ENCODE peak calls at places on chromosomes 6 and 20, in seven cellular contexts. P is A549, W is MM.1S, N is SK-N-SH, K is mammary epithelial cell, O is endothelial cell of umbilical vein, C is hepatocyte. Q is an unnamed sample.

GRCh38 chr6:161922631-161923119 is 648.8 kb upstream of the AGPAT4 start:
- DNase-seq in P (peak), W (peak), N (peak), K (peak), O (peak), C (peak), Q (peak)

GRCh38 chr20:23419995-23420901 is 1.0 kb downstream of the NAPB start:
- DNase-seq in P (peak), W (peak), N (peak), K (peak), O (peak), C (peak), Q (peak)

GRCh38 chr20:56924976-56925695 is 296.0 kb downstream of the TFAP2C start:
- DNase-seq in P (no peak), W (no peak), N (peak), K (no peak), O (no peak), C (peak), Q (peak)

GRCh38 chr6:125104425-125104824 is 49.1 kb upstream of the TPD52L1 start:
- DNase-seq in P (no peak), W (no peak), N (no peak), K (peak), O (peak), C (no peak), Q (peak)

GRCh38 chr6:12403201-12403826 is 113.2 kb downstream of the EDN1 start:
- DNase-seq in P (peak), W (no peak), N (no peak), K (peak), O (peak), C (no peak), Q (no peak)

GRCh38 chr20:19433371-19434316 is 221.2 kb downstream of the SLC24A3 start:
- DNase-seq in P (no peak), W (no peak), N (no peak), K (no peak), O (no peak), C (no peak), Q (no peak)

GRCh38 chr6:121055572-121056163 is 278.6 kb downstream of the TBC1D32 start:
- DNase-seq in P (peak), W (peak), N (peak), K (peak), O (peak), C (peak), Q (peak)

GRCh38 chr20:48478370-48478769 is 349.4 kb downstream of the PREX1 start:
- DNase-seq in P (no peak), W (no peak), N (no peak), K (no peak), O (no peak), C (no peak), Q (no peak)

GRCh38 chr6:79762370-79762769 is 131.2 kb downstream of the SH3BGRL2 start:
- DNase-seq in P (peak), W (no peak), N (no peak), K (no peak), O (peak), C (no peak), Q (peak)

GRCh38 chr6:110310861-110311446 is 47.2 kb downstream of the METTL24 start:
- DNase-seq in P (no peak), W (peak), N (no peak), K (no peak), O (no peak), C (no peak), Q (no peak)

GRCh38 chr6:135537782-135538301 is 40.3 kb upstream of the AHI1 start:
- DNase-seq in P (peak), W (peak), N (no peak), K (peak), O (peak), C (no peak), Q (no peak)

GRCh38 chr20:63220696-63221399 is 4.9 kb upstream of the YTHDF1 start:
- DNase-seq in P (no peak), W (no peak), N (no peak), K (no peak), O (no peak), C (no peak), Q (no peak)

GRCh38 chr6:25629202-25629584 is 22.8 kb upstream of the SCGN start:
- DNase-seq in P (no peak), W (no peak), N (no peak), K (no peak), O (no peak), C (no peak), Q (no peak)

GRCh38 chr6:132797975-132798819 is at the start of gene SLC18B1:
- DNase-seq in P (no peak), W (peak), N (peak), K (peak), O (peak), C (peak), Q (peak)
- H3K4me2 ChIP-seq in P (no peak), W (no peak), N (peak), K (peak), O (peak), C (no peak), Q (peak)

DNA sequence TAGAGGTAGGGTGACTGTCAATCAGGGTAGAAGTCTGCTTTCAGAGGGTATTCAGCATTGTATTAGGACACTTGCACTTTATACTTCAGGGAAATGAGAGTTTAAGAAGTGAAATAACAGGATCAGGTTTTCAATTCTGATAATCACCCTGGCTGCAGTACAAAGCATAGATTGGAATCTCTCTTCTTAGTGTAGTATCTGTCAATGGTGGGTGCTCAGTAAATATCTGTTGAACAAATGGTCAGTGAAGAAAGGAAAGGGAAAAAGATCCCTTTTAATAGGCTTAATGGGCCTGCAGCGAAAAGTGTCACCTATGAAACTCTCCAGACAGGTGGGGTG is 18.7 kb downstream of the TUBB2B start:
- DNase-seq in P (no peak), W (no peak), N (no peak), K (no peak), O (no peak), C (no peak), Q (no peak)
- H3K27ac ChIP-seq in P (peak), W (no peak), N (peak), K (peak), O (no peak), C (peak), Q (no peak)

GRCh38 chr6:167663784-167664432 is 162.8 kb upstream of the AFDN start:
- DNase-seq in P (no peak), W (no peak), N (no peak), K (no peak), O (no peak), C (no peak), Q (no peak)

GRCh38 chr6:167666571-167667203 is 160.0 kb upstream of the AFDN start:
- DNase-seq in P (no peak), W (no peak), N (no peak), K (no peak), O (no peak), C (no peak), Q (no peak)

GRCh38 chr6:167662881-167663205 is 163.9 kb upstream of the AFDN start:
- DNase-seq in P (no peak), W (no peak), N (no peak), K (no peak), O (no peak), C (no peak), Q (no peak)

GRCh38 chr6:167665698-167666380 is 160.9 kb upstream of the AFDN start:
- DNase-seq in P (no peak), W (no peak), N (no peak), K (no peak), O (no peak), C (no peak), Q (no peak)

GRCh38 chr6:167664678-167665445 is 161.8 kb upstream of the AFDN start:
- DNase-seq in P (no peak), W (no peak), N (no peak), K (no peak), O (no peak), C (no peak), Q (no peak)
- H3K4me2 ChIP-seq in P (no peak), W (no peak), N (no peak), K (no peak), O (no peak), C (no peak), Q (no peak)

GRCh38 chr6:56767435-56767834 is 124.7 kb upstream of the DST start:
- DNase-seq in P (no peak), W (no peak), N (no peak), K (no peak), O (no peak), C (no peak), Q (no peak)

GRCh38 chr6:56770011-56770520 is 127.4 kb upstream of the DST start:
- DNase-seq in P (no peak), W (no peak), N (peak), K (no peak), O (no peak), C (no peak), Q (no peak)

GRCh38 chr6:56766139-56766805 is 123.6 kb upstream of the DST start:
- DNase-seq in P (no peak), W (no peak), N (no peak), K (no peak), O (no peak), C (no peak), Q (no peak)

GRCh38 chr6:56766806-56767178 is 124.1 kb upstream of the DST start:
- DNase-seq in P (no peak), W (peak), N (no peak), K (peak), O (peak), C (no peak), Q (no peak)

DNA sequence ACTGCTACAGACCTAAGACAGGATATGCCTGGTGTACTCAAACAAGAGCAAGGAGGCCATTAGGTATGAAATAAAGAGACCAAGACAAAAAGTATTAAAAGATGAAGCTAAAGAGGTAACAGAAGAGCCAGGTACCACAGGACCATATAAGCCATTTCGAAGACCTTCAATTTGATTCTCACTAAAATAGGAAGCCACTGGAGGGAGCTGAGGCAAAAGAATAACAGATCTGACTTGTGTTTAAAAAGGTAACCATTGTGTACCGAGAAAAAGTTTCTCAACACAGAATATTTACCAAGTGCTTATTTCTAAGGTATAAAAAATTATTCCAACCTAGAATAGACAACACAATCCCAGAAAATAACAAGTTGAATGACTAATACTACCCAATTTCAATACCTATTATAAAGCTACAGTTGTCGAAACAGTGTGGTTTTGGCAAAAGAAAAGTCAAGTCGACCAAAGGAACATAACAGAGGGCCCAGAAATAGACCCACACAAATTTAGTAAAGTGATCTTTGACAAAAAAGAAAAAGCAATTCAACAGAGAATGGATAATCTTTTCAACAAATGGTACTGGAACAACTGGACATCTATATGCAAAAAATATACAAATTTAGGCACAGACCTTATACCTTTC is 125.3 kb upstream of the DST start:
- DNase-seq in P (peak), W (peak), N (no peak), K (no peak), O (no peak), C (no peak), Q (no peak)
- H3K27ac ChIP-seq in P (no peak), W (peak), N (no peak), K (no peak), O (no peak), C (no peak), Q (no peak)

DNA sequence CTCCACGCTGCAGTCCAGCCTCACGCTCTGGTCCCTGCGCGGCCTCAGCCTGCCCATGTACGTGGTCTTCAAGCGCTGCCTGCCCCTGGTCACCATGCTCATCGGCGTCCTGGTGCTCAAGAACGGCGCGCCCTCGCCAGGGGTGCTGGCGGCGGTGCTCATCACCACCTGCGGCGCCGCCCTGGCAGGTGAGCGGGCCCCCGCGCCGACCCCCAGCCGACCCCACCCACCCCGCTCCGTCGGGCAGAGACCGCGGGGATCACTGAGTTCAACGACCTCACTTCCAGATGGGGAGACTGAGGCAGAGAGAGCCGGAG is 537 bp downstream of the SLC35D3 start:
- DNase-seq in P (no peak), W (no peak), N (no peak), K (peak), O (no peak), C (no peak), Q (no peak)
- H3K4me2 ChIP-seq in P (peak), W (peak), N (peak), K (peak), O (peak), C (peak), Q (peak)

GRCh38 chr6:16130932-16131387 is 2.1 kb downstream of the MYLIP start:
- DNase-seq in P (peak), W (peak), N (peak), K (peak), O (peak), C (peak), Q (peak)

GRCh38 chr6:16127471-16127870 is 1.4 kb upstream of the MYLIP start:
- DNase-seq in P (no peak), W (no peak), N (no peak), K (no peak), O (no peak), C (no peak), Q (no peak)

GRCh38 chr6:16128759-16129622 is at the start of gene MYLIP:
- DNase-seq in P (peak), W (peak), N (peak), K (peak), O (peak), C (peak), Q (peak)

GRCh38 chr6:16130437-16130891 is 1.6 kb downstream of the MYLIP start:
- DNase-seq in P (no peak), W (peak), N (no peak), K (peak), O (no peak), C (peak), Q (peak)

DNA sequence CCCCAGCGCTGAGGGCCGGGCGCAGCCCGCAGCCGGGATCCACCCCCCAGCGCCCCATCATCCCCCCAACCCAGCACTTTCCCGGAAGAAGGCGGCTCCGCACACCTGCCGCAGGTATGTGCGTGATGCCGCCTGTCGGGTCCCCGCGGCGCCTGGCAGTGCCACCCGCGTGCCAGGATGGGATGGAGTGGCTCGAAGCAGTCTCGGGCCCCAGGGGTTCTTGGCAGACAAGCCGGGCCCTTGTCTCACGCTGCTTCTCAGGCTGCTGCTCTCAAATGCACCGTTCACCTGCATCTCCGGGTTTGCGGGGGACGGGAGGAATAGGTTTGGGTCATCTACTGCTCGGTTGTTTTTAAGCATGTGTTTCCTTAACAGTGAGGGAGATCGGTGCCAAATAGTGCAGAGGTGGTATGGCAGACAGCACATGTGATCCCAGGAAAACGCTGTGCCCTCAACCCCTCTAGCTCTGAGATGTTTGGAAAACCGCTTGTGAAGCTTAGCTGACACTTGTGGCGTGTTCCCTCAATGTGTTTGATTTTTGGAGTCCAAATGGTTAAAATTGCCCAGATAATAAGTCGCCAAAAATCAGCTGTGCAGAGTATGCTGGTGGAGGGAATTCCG is 847 bp downstream of the MYLIP start:
- DNase-seq in P (no peak), W (peak), N (no peak), K (peak), O (peak), C (no peak), Q (peak)
- H3K27ac ChIP-seq in P (peak), W (peak), N (peak), K (no peak), O (peak), C (peak), Q (no peak)